ENCODE peak calls at places on chromosomes 2 and 18, in six cellular contexts. S is stimulated activated CD8-positive, alpha-beta memory T cell treated with anti-CD3 and anti-CD28 coated beads, Interleukin-4, amount 100 ng/mL, for 24 hours; H is adrenal gland; A is upper lobe of left lung; W is T1000; N is NCI-H2171 treated with DMSO at 0.1 percent for 48 hours. K is an unnamed sample.

GRCh38 chr18:79477711-79478483 is 82.2 kb downstream of the NFATC1 start:
- DNase-seq in S (no peak), H (no peak), A (no peak), W (no peak), N (no peak), K (no peak)

GRCh38 chr2:216013080-216013909 is at the start of gene MREG:
- DNase-seq in S (peak; percentile 78), H (peak; percentile 82), A (peak; percentile 79), W (peak; percentile 78), N (peak; percentile 90), K (peak; percentile 56)

GRCh38 chr18:2302628-2303516 is 268.4 kb downstream of the METTL4 start:
- DNase-seq in S (no peak), H (no peak), A (no peak), W (no peak), N (no peak), K (no peak)

GRCh38 chr2:238306680-238306998 is 13.7 kb upstream of the TRAF3IP1 start:
- DNase-seq in S (no peak), H (no peak), A (no peak), W (no peak), N (no peak), K (no peak)

GRCh38 chr2:200814276-200814815 is 2.6 kb downstream of the BZW1 start:
- DNase-seq in S (no peak), H (no peak), A (no peak), W (no peak), N (no peak), K (no peak)

GRCh38 chr2:101736233-101736632 is 38.7 kb downstream of the MAP4K4 start:
- DNase-seq in S (no peak), H (no peak), A (no peak), W (no peak), N (no peak), K (no peak)

GRCh38 chr2:238939521-238940403 is 91.9 kb downstream of the TWIST2 start:
- DNase-seq in S (no peak), H (no peak), A (peak; percentile 8), W (no peak), N (no peak), K (no peak)

GRCh38 chr2:20585710-20586378 is 65.1 kb downstream of the HS1BP3 start:
- DNase-seq in S (no peak), H (no peak), A (no peak), W (no peak), N (no peak), K (no peak)